ENCODE peak calls at places on chromosomes 16 and 17, in five cellular contexts. G is fibroblast of lung, A is H9, H is GM23338, L is hepatocyte. S is an unnamed sample.

GRCh38 chr17:64992325-64992802 is 64.2 kb downstream of the GNA13 start:
- DNase-seq in G (peak; percentile 71), A (no peak), H (no peak), L (no peak), S (peak; percentile 34)

GRCh38 chr17:43457362-43457692 is 26.4 kb upstream of the DHX8 start:
- DNase-seq in G (no peak), A (no peak), H (no peak), L (no peak), S (no peak)

GRCh38 chr16:4096509-4096908 is 19.7 kb downstream of the ADCY9 start:
- DNase-seq in G (no peak), A (no peak), H (no peak), L (no peak), S (no peak)

GRCh38 chr16:88102597-88102996 is 151.4 kb downstream of the BANP start:
- DNase-seq in G (no peak), A (no peak), H (no peak), L (no peak), S (no peak)

GRCh38 chr17:48506246-48506645 is 24.6 kb downstream of the HOXB1 start:
- DNase-seq in G (no peak), A (no peak), H (no peak), L (no peak), S (no peak)

GRCh38 chr16:79542196-79542859 is 58.2 kb downstream of the MAF start:
- DNase-seq in G (no peak), A (no peak), H (no peak), L (no peak), S (no peak)

GRCh38 chr17:44581868-44582267 is 24.6 kb downstream of the FZD2 start:
- DNase-seq in G (no peak), A (no peak), H (peak; percentile 61), L (no peak), S (no peak)

GRCh38 chr16:89031715-89032659 is 55.0 kb upstream of the CBFA2T3 start:
- DNase-seq in G (no peak), A (no peak), H (no peak), L (no peak), S (no peak)

GRCh38 chr16:3810198-3810664 is 70.3 kb downstream of the CREBBP start:
- DNase-seq in G (no peak), A (no peak), H (no peak), L (no peak), S (no peak)

GRCh38 chr16:66070140-66070887 is 296.2 kb upstream of the CDH5 start:
- DNase-seq in G (peak; percentile 73), A (no peak), H (no peak), L (peak; percentile 71), S (no peak)

GRCh38 chr17:36938566-36939058 is 1.3 kb downstream of the LHX1 start:
- DNase-seq in G (no peak), A (no peak), H (no peak), L (no peak), S (no peak)

GRCh38 chr17:13539421-13539820 is 62.3 kb downstream of the HS3ST3A1 start:
- DNase-seq in G (no peak), A (no peak), H (no peak), L (no peak), S (no peak)

GRCh38 chr16:81499576-81500380 is 55.2 kb downstream of the CMIP start:
- DNase-seq in G (no peak), A (no peak), H (no peak), L (no peak), S (no peak)
- H3K79me2 ChIP-seq in G (no peaks in the 10 kb centered on the region), A (peaks cover 5% of the 10 kb centered on the region), H (peaks cover 77% of the 10 kb centered on the region), L (peaks cover 93% of the 10 kb centered on the region), S (peaks cover 26% of the 10 kb centered on the region)

GRCh38 chr17:82544431-82545070 is 25.0 kb downstream of the FOXK2 start:
- DNase-seq in G (no peak), A (no peak), H (no peak), L (no peak), S (no peak)
- H3K79me2 ChIP-seq in G (peaks cover 74% of the 10 kb centered on the region), A (peaks cover 66% of the 10 kb centered on the region), H (peaks cover 100% of the 10 kb centered on the region), L (peaks cover 100% of the 10 kb centered on the region), S (peaks cover 79% of the 10 kb centered on the region)

DNA sequence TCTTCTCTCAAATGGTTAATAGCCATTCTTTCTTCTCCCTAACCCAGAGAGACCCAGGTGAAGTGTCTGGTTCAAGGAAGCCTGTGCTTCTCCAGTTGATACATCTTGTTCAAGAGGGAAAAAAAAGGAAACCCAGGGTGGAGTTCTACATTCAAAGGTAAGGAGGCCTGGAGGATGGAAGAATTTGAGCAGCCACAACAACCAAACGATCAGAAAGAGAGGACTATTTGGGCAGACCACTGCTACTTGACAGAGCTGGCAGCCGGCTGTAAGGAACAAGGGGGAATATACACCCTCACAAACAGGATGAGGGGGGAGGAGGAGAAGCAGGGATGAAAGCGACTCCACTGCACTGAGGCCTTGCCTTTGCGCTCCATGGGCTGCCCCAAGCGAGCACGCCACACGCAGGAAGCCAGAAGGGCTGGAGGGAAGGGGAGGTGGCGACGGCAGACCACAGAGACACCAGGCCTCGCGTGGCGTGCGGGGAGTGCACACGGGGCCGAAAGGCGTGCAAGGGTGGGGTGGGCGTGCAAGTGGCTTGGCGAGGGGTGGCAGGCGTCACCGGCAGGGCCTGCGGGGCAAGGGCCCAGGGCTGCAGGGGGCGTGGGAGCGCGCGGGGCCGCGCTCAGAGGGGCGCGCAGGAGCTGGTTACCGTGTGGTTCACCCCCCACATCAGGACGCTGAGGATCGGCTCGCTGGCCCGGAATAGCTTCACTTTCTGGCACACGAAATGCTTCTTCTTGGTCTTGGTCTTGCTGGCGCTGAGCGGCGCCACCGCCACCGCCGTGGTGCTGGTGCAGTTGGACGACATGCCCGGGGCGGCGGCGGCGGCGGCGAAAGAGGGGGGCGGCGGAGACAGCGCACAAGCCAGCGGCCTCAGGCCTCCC is 499 bp downstream of the PIP4K2B start:
- DNase-seq in G (peak; percentile 58), A (peak; percentile 53), H (peak; percentile 45), L (peak; percentile 58), S (peak; percentile 57)
- H3K79me2 ChIP-seq in G (peaks cover 46% of the 10 kb centered on the region), A (peaks cover 26% of the 10 kb centered on the region), H (peaks cover 51% of the 10 kb centered on the region), L (peaks cover 51% of the 10 kb centered on the region), S (peaks cover 39% of the 10 kb centered on the region)

GRCh38 chr16:5206331-5206990 is 108.9 kb upstream of the EEF2KMT start:
- DNase-seq in G (no peak), A (no peak), H (no peak), L (no peak), S (no peak)
- H3K79me2 ChIP-seq in G (no peaks in the 10 kb centered on the region), A (no peaks in the 10 kb centered on the region), H (no peaks in the 10 kb centered on the region), L (no peaks in the 10 kb centered on the region), S (no peaks in the 10 kb centered on the region)

GRCh38 chr17:77471984-77472836 is 331.4 kb downstream of the SEC14L1 start:
- DNase-seq in G (peak; percentile 85), A (peak; percentile 83), H (peak; percentile 86), L (peak; percentile 81), S (peak; percentile 86)
- H3K79me2 ChIP-seq in G (peaks cover 87% of the 10 kb centered on the region), A (peaks cover 24% of the 10 kb centered on the region), H (peaks cover 85% of the 10 kb centered on the region), L (peaks cover 92% of the 10 kb centered on the region), S (peaks cover 68% of the 10 kb centered on the region)

GRCh38 chr17:30380643-30381419 is 2.1 kb downstream of the CPD start:
- DNase-seq in G (no peak), A (no peak), H (no peak), L (no peak), S (no peak)

GRCh38 chr17:30378797-30379302 is at the start of gene CPD:
- DNase-seq in G (peak; percentile 89), A (peak; percentile 98), H (peak; percentile 97), L (peak; percentile 98), S (peak; percentile 97)

GRCh38 chr17:30379303-30380105 is 777 bp downstream of the CPD start:
- DNase-seq in G (no peak), A (peak; percentile 52), H (peak; percentile 36), L (no peak), S (peak; percentile 30)

GRCh38 chr17:30380106-30380420 is 1.3 kb downstream of the CPD start:
- DNase-seq in G (peak; percentile 35), A (no peak), H (no peak), L (no peak), S (no peak)

GRCh38 chr17:30382345-30382744 is 3.6 kb downstream of the CPD start:
- DNase-seq in G (no peak), A (no peak), H (no peak), L (no peak), S (no peak)
- H3K79me2 ChIP-seq in G (peaks cover 27% of the 10 kb centered on the region), A (no peaks in the 10 kb centered on the region), H (peaks cover 50% of the 10 kb centered on the region), L (peaks cover 72% of the 10 kb centered on the region), S (peaks cover 4% of the 10 kb centered on the region)

S was measured in mesendoderm.